ENCODE peak calls at places on chromosomes 16 and 17, in nine cellular contexts. A, I, O, D, W, F, Z, V and G are unnamed samples.

GRCh38 chr17:73030995-73031394 is 61.5 kb downstream of the SLC39A11 start:
- DNase-seq in V (no peak), Z (no peak), F (no peak), A (no peak), D (no peak), O (no peak), I (no peak), W (no peak), G (no peak)

GRCh38 chr16:71956500-71956899 is 43.7 kb downstream of the PKD1L3 start:
- DNase-seq in Z (no peak), A (no peak), W (no peak), V (no peak), O (no peak), I (peak; percentile 3), D (no peak), F (no peak), G (no peak)

GRCh38 chr17:63998721-63999679 is 849 bp downstream of the PRR29 start:
- DNase-seq in Z (no peak), F (no peak), A (no peak), V (no peak), D (no peak), I (no peak), O (no peak), W (no peak), G (no peak)

GRCh38 chr17:19727466-19728113 is 11.2 kb upstream of the SLC47A2 start:
- DNase-seq in I (peak; percentile 92), F (peak; percentile 40), O (peak; percentile 94), Z (peak; percentile 90), V (peak; percentile 42), W (no peak), A (peak; percentile 79), D (no peak), G (peak; percentile 63)

GRCh38 chr16:813204-813915 is 12.8 kb upstream of the GNG13 start:
- DNase-seq in W (peak; percentile 72), I (peak; percentile 17), O (no peak), Z (peak; percentile 28), A (no peak), D (no peak), V (no peak), F (no peak), G (no peak)

GRCh38 chr17:34369571-34369970 is 6.5 kb upstream of the CCL1 start:
- DNase-seq in Z (no peak), V (no peak), W (no peak), O (no peak), F (no peak), A (no peak), D (no peak), I (no peak), G (no peak)

GRCh38 chr17:73064084-73064938 is 28.2 kb downstream of the SLC39A11 start:
- DNase-seq in V (peak; percentile 19), F (peak; percentile 17), D (no peak), W (no peak), O (no peak), A (no peak), Z (no peak), I (no peak), G (no peak)

GRCh38 chr16:56779956-56780355 is 50.0 kb downstream of the NUP93 start:
- DNase-seq in Z (no peak), I (no peak), O (no peak), V (no peak), F (no peak), W (no peak), D (no peak), A (no peak), G (no peak)

GRCh38 chr17:6241996-6242395 is 171.8 kb downstream of the WSCD1 start:
- DNase-seq in I (no peak), Z (no peak), V (no peak), W (no peak), O (no peak), D (no peak), F (no peak), A (no peak), G (no peak)

GRCh38 chr16:1458336-1458976 is 14.1 kb upstream of the CCDC154 start:
- DNase-seq in I (no peak), A (no peak), D (no peak), W (no peak), F (no peak), Z (peak; percentile 16), O (no peak), V (no peak), G (no peak)

GRCh38 chr16:82027629-82028035 is 7.4 kb upstream of the HSD17B2 start:
- DNase-seq in V (no peak), I (no peak), A (no peak), D (no peak), O (no peak), Z (no peak), F (no peak), W (no peak), G (no peak)

GRCh38 chr17:62618647-62619412 is 8.6 kb upstream of the MRC2 start:
- DNase-seq in O (no peak), Z (no peak), V (no peak), I (no peak), F (no peak), D (no peak), A (peak; percentile 58), W (no peak), G (no peak)

GRCh38 chr16:70470927-70471341 is 16.5 kb downstream of the FCSK start:
- DNase-seq in F (peak; percentile 23), O (no peak), W (no peak), Z (peak; percentile 20), V (no peak), D (no peak), I (peak; percentile 39), A (no peak), G (no peak)

DNA sequence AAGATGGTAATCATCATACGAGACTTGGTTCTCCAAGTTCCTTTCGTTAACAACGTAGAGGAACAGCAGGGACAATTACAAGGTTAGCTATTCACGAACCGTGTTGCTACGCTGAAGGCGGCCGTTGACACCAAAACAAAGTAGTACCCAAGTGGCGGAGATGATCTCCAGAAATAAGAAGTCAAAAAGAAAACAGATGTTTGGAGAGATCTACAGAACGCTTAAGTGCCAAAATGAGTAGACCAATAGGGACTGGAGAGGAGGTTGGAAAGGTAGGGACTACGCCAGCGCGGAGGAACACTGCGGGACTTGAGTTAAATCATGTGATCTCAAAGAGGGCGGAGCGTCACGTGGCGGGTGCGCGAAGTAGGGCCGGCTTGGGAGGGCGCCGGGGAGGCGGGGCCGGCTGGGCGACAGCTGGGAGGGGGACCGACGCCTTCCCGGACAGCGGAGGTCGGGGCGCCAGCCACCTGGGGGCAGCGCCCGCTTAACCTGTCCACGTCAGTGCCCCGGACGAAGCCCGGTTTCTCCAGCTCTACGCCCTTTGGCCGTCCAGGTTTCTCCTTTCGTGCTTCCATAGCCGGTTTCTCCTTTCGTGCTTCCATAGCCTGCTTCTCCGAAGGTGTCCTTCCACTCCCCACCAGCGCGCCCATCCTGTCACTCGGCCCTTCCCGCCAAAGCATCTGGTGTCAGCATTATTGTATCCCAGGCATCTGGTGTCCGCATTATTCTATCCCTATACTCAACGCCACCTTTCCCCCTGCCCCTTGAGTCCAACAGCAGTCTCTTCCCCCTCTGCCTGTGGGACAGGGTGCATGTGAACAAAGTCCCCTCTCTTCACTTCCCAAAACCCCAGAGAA is 698 bp upstream of the GABARAP start:
- DNase-seq in V (peak; percentile 97), W (peak; percentile 95), Z (peak; percentile 98), O (peak; percentile 95), F (peak; percentile 97), A (peak; percentile 98), I (peak; percentile 98), D (peak; percentile 74), G (peak; percentile 92)
- TF ChIP-seq CTCF in V (no peak), W (no peak), Z (no peak), O (no peak), F (no peak), A (peak; percentile 12), I (no peak), D (no peak), G (no peak)

GRCh38 chr16:83804366-83804765 is 3.4 kb upstream of the HSBP1 start:
- DNase-seq in I (no peak), O (no peak), V (no peak), D (no peak), W (no peak), A (no peak), F (no peak), Z (no peak), G (no peak)
- H3K4me3 ChIP-seq in I (no peak overlapping the region), O (no peak overlapping the region), V (no peak overlapping the region), D (no peak overlapping the region), W (no peak overlapping the region), A (no peak overlapping the region), F (no peak overlapping the region), Z (no peak overlapping the region), G (no peak overlapping the region)

GRCh38 chr16:48865511-48865910 is 255.5 kb upstream of the N4BP1 start:
- DNase-seq in W (no peak), V (no peak), O (no peak), F (no peak), Z (no peak), A (no peak), D (no peak), I (no peak), G (no peak)

GRCh38 chr16:48860341-48860740 is 250.4 kb upstream of the N4BP1 start:
- DNase-seq in V (no peak), F (no peak), O (no peak), A (no peak), Z (no peak), D (no peak), W (no peak), I (no peak), G (no peak)

GRCh38 chr16:48862087-48862532 is 252.1 kb upstream of the N4BP1 start:
- DNase-seq in Z (no peak), F (peak; percentile 7), O (no peak), V (no peak), D (no peak), I (peak; percentile 56), A (no peak), W (no peak), G (no peak)

GRCh38 chr16:48864055-48864454 is 254.1 kb upstream of the N4BP1 start:
- DNase-seq in Z (no peak), W (no peak), O (no peak), D (no peak), V (no peak), I (no peak), F (no peak), A (no peak), G (no peak)
- TF ChIP-seq CTCF in Z (no peak), W (no peak), O (no peak), D (no peak), V (no peak), I (no peak), F (no peak), A (no peak), G (no peak)

GRCh38 chr16:11783319-11784047 is 13.6 kb downstream of the ZC3H7A start:
- DNase-seq in D (no peak), A (no peak), V (no peak), I (peak; percentile 27), O (no peak), W (no peak), Z (peak; percentile 84), F (peak; percentile 79), G (no peak)
- H3K4me3 ChIP-seq in D (peak overlapping the region; percentile 38), A (peak overlapping the region; percentile 33), V (no peak overlapping the region), I (peak overlapping the region; percentile 15), O (no peak overlapping the region), W (peak overlapping the region; percentile 32), Z (peak overlapping the region; percentile 36), F (peak overlapping the region; percentile 5), G (no peak overlapping the region)

DNA sequence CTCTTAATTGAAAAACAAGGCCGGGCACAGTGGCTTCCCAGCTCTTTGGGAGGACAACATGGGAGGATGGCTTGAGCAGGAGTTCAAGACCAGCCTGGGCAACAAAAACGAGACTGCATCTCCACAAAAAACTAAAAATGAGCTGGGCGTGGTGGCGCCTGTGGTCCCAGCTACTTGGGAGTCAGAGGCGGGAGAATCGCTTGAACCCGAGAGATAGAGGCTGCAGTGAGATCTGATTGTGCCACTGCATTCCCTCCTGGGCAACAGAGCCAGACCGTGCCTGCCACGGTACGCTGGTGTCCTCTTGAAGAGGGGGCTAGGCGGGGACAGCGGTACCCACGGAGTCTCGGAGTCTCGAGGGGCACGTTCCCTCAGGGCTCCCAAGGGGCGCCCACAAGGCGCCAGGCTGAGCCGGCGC is 27.9 kb upstream of the ADORA2B start:
- DNase-seq in I (no peak), D (no peak), V (no peak), F (no peak), Z (no peak), A (no peak), O (no peak), W (no peak), G (no peak)
- TF ChIP-seq CTCF in I (no peak), D (no peak), V (no peak), F (no peak), Z (no peak), A (no peak), O (no peak), W (no peak), G (no peak)